ENCODE peak calls at places on chromosomes 1 and 21, in four cellular contexts. One of them, this sample, is unnamed.

GRCh38 chr1:85638412-85638811 is 57.9 kb downstream of the CCN1 start:
- DNase-seq in GM12892: no peak
- DNase-seq in transverse colon: no peak
- DNase-seq in HL-60: no peak
- DNase-seq in this sample: no peak

GRCh38 chr1:10161541-10162290 is 48.7 kb upstream of the KIF1B start:
- DNase-seq in GM12892: no peak
- DNase-seq in transverse colon: peak
- DNase-seq in HL-60: no peak
- DNase-seq in this sample: no peak

GRCh38 chr1:1298861-1299685 is 8.7 kb downstream of the ACAP3 start:
- DNase-seq in GM12892: no peak
- DNase-seq in transverse colon: no peak
- DNase-seq in HL-60: no peak
- DNase-seq in this sample: no peak

GRCh38 chr1:55833452-55834160 is 618.4 kb upstream of the USP24 start:
- DNase-seq in GM12892: no peak
- DNase-seq in transverse colon: no peak
- DNase-seq in HL-60: no peak
- DNase-seq in this sample: no peak

GRCh38 chr1:176466514-176466913 is 3.5 kb downstream of the PAPPA2 start:
- DNase-seq in GM12892: no peak
- DNase-seq in transverse colon: no peak
- DNase-seq in HL-60: no peak
- DNase-seq in this sample: no peak

GRCh38 chr1:218025454-218025853 is 259.6 kb upstream of the RRP15 start:
- DNase-seq in GM12892: no peak
- DNase-seq in transverse colon: no peak
- DNase-seq in HL-60: no peak
- DNase-seq in this sample: no peak

GRCh38 chr1:6350416-6351088 is 43.0 kb downstream of the ACOT7 start:
- DNase-seq in GM12892: no peak
- DNase-seq in transverse colon: peak
- DNase-seq in HL-60: no peak
- DNase-seq in this sample: no peak

GRCh38 chr1:42006836-42007235 is 88.1 kb upstream of the HIVEP3 start:
- DNase-seq in GM12892: no peak
- DNase-seq in transverse colon: no peak
- DNase-seq in HL-60: no peak
- DNase-seq in this sample: no peak

GRCh38 chr1:78411707-78412106 is 79.1 kb upstream of the PTGFR start:
- DNase-seq in GM12892: no peak
- DNase-seq in transverse colon: no peak
- DNase-seq in HL-60: no peak
- DNase-seq in this sample: no peak

GRCh38 chr1:2976180-2976562 is 45.1 kb upstream of the ACTRT2 start:
- DNase-seq in GM12892: no peak
- DNase-seq in transverse colon: no peak
- DNase-seq in HL-60: no peak
- DNase-seq in this sample: no peak

GRCh38 chr1:31421404-31422040 is 8.5 kb downstream of the SERINC2 start:
- DNase-seq in GM12892: no peak
- DNase-seq in transverse colon: no peak
- DNase-seq in HL-60: no peak
- DNase-seq in this sample: no peak

GRCh38 chr21:39022901-39023693 is 160.2 kb downstream of the PSMG1 start:
- DNase-seq in GM12892: no peak
- DNase-seq in transverse colon: no peak
- DNase-seq in HL-60: no peak
- DNase-seq in this sample: no peak

GRCh38 chr1:6822530-6823359 is 37.5 kb downstream of the CAMTA1 start:
- DNase-seq in GM12892: no peak
- DNase-seq in transverse colon: peak
- DNase-seq in HL-60: no peak
- DNase-seq in this sample: no peak

GRCh38 chr1:48405400-48405799 is 66.6 kb downstream of the SPATA6 start:
- DNase-seq in GM12892: no peak
- DNase-seq in transverse colon: no peak
- DNase-seq in HL-60: no peak
- DNase-seq in this sample: no peak

GRCh38 chr1:181676269-181676668 is 193.0 kb downstream of the CACNA1E start:
- DNase-seq in GM12892: peak
- DNase-seq in transverse colon: peak
- DNase-seq in HL-60: no peak
- DNase-seq in this sample: no peak

GRCh38 chr1:207033302-207033701 is 746 bp upstream of the C1orf116 start:
- DNase-seq in GM12892: no peak
- DNase-seq in transverse colon: no peak
- DNase-seq in HL-60: no peak
- DNase-seq in this sample: no peak

GRCh38 chr1:247906504-247907047 is 11.2 kb downstream of the OR2W3 start:
- DNase-seq in GM12892: no peak
- DNase-seq in transverse colon: peak
- DNase-seq in HL-60: no peak
- DNase-seq in this sample: no peak

GRCh38 chr1:205438213-205439158 is 16.6 kb upstream of the LEMD1 start:
- DNase-seq in GM12892: no peak
- DNase-seq in transverse colon: peak
- DNase-seq in HL-60: no peak
- DNase-seq in this sample: no peak

GRCh38 chr1:20705356-20705755 is 12.5 kb downstream of the KIF17 start:
- DNase-seq in GM12892: no peak
- DNase-seq in transverse colon: no peak
- DNase-seq in HL-60: no peak
- DNase-seq in this sample: no peak

GRCh38 chr1:62452951-62453350 is 16.1 kb downstream of the USP1 start:
- DNase-seq in GM12892: no peak
- DNase-seq in transverse colon: no peak
- DNase-seq in HL-60: no peak
- DNase-seq in this sample: no peak

GRCh38 chr1:81254560-81254959 is 546.2 kb upstream of the ADGRL2 start:
- DNase-seq in GM12892: no peak
- DNase-seq in transverse colon: no peak
- DNase-seq in HL-60: no peak
- DNase-seq in this sample: no peak

GRCh38 chr1:45929257-45929687 is 125.9 kb downstream of the MAST2 start:
- DNase-seq in GM12892: no peak
- DNase-seq in transverse colon: no peak
- DNase-seq in HL-60: no peak
- DNase-seq in this sample: no peak

GRCh38 chr21:33428669-33429068 is 25.5 kb downstream of the IFNGR2 start:
- DNase-seq in GM12892: no peak
- DNase-seq in transverse colon: no peak
- DNase-seq in HL-60: no peak
- DNase-seq in this sample: no peak

GRCh38 chr1:109620396-109620817 is 770 bp downstream of the AMPD2 start:
- DNase-seq in GM12892: no peak
- DNase-seq in transverse colon: peak
- DNase-seq in HL-60: no peak
- DNase-seq in this sample: no peak

GRCh38 chr1:119045091-119045746 is 57.1 kb upstream of the TBX15 start:
- DNase-seq in GM12892: no peak
- DNase-seq in transverse colon: no peak
- DNase-seq in HL-60: no peak
- DNase-seq in this sample: no peak

GRCh38 chr1:4657920-4658585 is 3.6 kb downstream of the AJAP1 start:
- DNase-seq in GM12892: no peak
- DNase-seq in transverse colon: no peak
- DNase-seq in HL-60: no peak
- DNase-seq in this sample: no peak

GRCh38 chr1:233081686-233082085 is 131.3 kb downstream of the NTPCR start:
- DNase-seq in GM12892: no peak
- DNase-seq in transverse colon: no peak
- DNase-seq in HL-60: peak
- DNase-seq in this sample: no peak

GRCh38 chr1:152654110-152654509 is 9.1 kb upstream of the LCE2D start:
- DNase-seq in GM12892: peak
- DNase-seq in transverse colon: peak
- DNase-seq in HL-60: peak
- DNase-seq in this sample: no peak

GRCh38 chr1:161216945-161217712 is 2.0 kb downstream of the FCER1G start:
- DNase-seq in GM12892: no peak
- DNase-seq in transverse colon: no peak
- DNase-seq in HL-60: peak
- DNase-seq in this sample: no peak

GRCh38 chr1:236175642-236176336 is 33.5 kb downstream of the GPR137B start:
- DNase-seq in GM12892: peak
- DNase-seq in transverse colon: no peak
- DNase-seq in HL-60: no peak
- DNase-seq in this sample: no peak

GRCh38 chr1:228825840-228826484 is 90.7 kb downstream of the RHOU start:
- DNase-seq in GM12892: no peak
- DNase-seq in transverse colon: no peak
- DNase-seq in HL-60: no peak
- DNase-seq in this sample: no peak

GRCh38 chr1:6101826-6102225 is 56.1 kb downstream of the KCNAB2 start:
- DNase-seq in GM12892: no peak
- DNase-seq in transverse colon: no peak
- DNase-seq in HL-60: no peak
- DNase-seq in this sample: no peak

GRCh38 chr1:1199961-1200875 is 6.2 kb downstream of the TNFRSF18 start:
- DNase-seq in GM12892: no peak
- DNase-seq in transverse colon: peak
- DNase-seq in HL-60: no peak
- DNase-seq in this sample: no peak

GRCh38 chr1:43349594-43350306 is 9.0 kb upstream of the CDC20 start:
- DNase-seq in GM12892: no peak
- DNase-seq in transverse colon: no peak
- DNase-seq in HL-60: no peak
- DNase-seq in this sample: peak

GRCh38 chr1:225544283-225544682 is 108.6 kb downstream of the ENAH start:
- DNase-seq in GM12892: no peak
- DNase-seq in transverse colon: no peak
- DNase-seq in HL-60: no peak
- DNase-seq in this sample: no peak

GRCh38 chr1:203216274-203217138 is 13.0 kb downstream of the CHIT1 start:
- DNase-seq in GM12892: peak
- DNase-seq in transverse colon: peak
- DNase-seq in HL-60: peak
- DNase-seq in this sample: no peak

GRCh38 chr1:185110145-185110544 is 46.6 kb downstream of the TRMT1L start:
- DNase-seq in GM12892: no peak
- DNase-seq in transverse colon: no peak
- DNase-seq in HL-60: no peak
- DNase-seq in this sample: no peak

GRCh38 chr1:245345191-245345884 is 190.6 kb downstream of the KIF26B start:
- DNase-seq in GM12892: no peak
- DNase-seq in transverse colon: no peak
- DNase-seq in HL-60: no peak
- DNase-seq in this sample: no peak

GRCh38 chr1:228459091-228459993 is 27.8 kb upstream of the RNF187 start:
- DNase-seq in GM12892: peak
- DNase-seq in transverse colon: peak
- DNase-seq in HL-60: no peak
- DNase-seq in this sample: no peak

DNA sequence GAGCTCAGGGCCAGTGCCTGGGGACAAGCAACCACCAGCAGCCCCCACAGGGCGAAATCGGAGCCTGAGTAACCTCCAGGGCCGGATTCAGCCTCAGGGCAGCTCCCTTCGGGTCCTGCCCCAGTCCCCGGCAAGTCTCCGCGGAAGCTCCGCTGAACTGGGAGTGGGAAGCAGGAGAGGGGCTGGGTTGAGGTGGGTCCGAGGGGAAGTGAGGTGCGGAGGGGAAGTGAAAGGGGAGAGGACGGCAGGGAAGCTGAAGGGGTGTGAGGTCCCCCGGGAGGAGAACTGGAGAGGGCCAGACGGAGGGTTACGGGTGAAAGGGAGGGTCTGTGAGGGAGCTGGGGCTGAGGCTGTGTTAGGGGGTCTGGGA is 560 bp downstream of the PADI2 start:
- DNase-seq in GM12892: no peak
- DNase-seq in transverse colon: no peak
- DNase-seq in HL-60: no peak
- DNase-seq in this sample: no peak
- TF ChIP-seq POLR2AphosphoS5 in GM12892: no peak
- TF ChIP-seq POLR2AphosphoS5 in transverse colon: no peak
- TF ChIP-seq POLR2AphosphoS5 in HL-60: no peak
- TF ChIP-seq POLR2AphosphoS5 in this sample: no peak

GRCh38 chr1:158149577-158150269 is 31.0 kb upstream of the CD1D start:
- DNase-seq in GM12892: peak
- DNase-seq in transverse colon: peak
- DNase-seq in HL-60: peak
- DNase-seq in this sample: peak
- TF ChIP-seq POLR2AphosphoS5 in GM12892: no peak
- TF ChIP-seq POLR2AphosphoS5 in transverse colon: peak
- TF ChIP-seq POLR2AphosphoS5 in HL-60: no peak
- TF ChIP-seq POLR2AphosphoS5 in this sample: peak

GRCh38 chr1:183328371-183328770 is 89.8 kb downstream of the NMNAT2 start:
- DNase-seq in GM12892: no peak
- DNase-seq in transverse colon: no peak
- DNase-seq in HL-60: no peak
- DNase-seq in this sample: no peak

GRCh38 chr1:183331095-183331742 is 87.0 kb downstream of the NMNAT2 start:
- DNase-seq in GM12892: no peak
- DNase-seq in transverse colon: no peak
- DNase-seq in HL-60: no peak
- DNase-seq in this sample: no peak

GRCh38 chr1:183330335-183330734 is 87.8 kb downstream of the NMNAT2 start:
- DNase-seq in GM12892: no peak
- DNase-seq in transverse colon: no peak
- DNase-seq in HL-60: no peak
- DNase-seq in this sample: no peak

GRCh38 chr1:183323849-183324683 is 94.1 kb downstream of the NMNAT2 start:
- DNase-seq in GM12892: no peak
- DNase-seq in transverse colon: no peak
- DNase-seq in HL-60: no peak
- DNase-seq in this sample: no peak

GRCh38 chr1:183327429-183328290 is 90.5 kb downstream of the NMNAT2 start:
- DNase-seq in GM12892: no peak
- DNase-seq in transverse colon: no peak
- DNase-seq in HL-60: no peak
- DNase-seq in this sample: no peak
- TF ChIP-seq POLR2AphosphoS5 in GM12892: no peak
- TF ChIP-seq POLR2AphosphoS5 in transverse colon: peak
- TF ChIP-seq POLR2AphosphoS5 in HL-60: no peak
- TF ChIP-seq POLR2AphosphoS5 in this sample: peak

GRCh38 chr1:100773444-100773843 is 53.9 kb downstream of the VCAM1 start:
- DNase-seq in GM12892: no peak
- DNase-seq in transverse colon: no peak
- DNase-seq in HL-60: no peak
- DNase-seq in this sample: no peak
- TF ChIP-seq POLR2AphosphoS5 in GM12892: no peak
- TF ChIP-seq POLR2AphosphoS5 in transverse colon: no peak
- TF ChIP-seq POLR2AphosphoS5 in HL-60: no peak
- TF ChIP-seq POLR2AphosphoS5 in this sample: no peak

This sample was measured in esophagus muscularis mucosa.